ENCODE peak calls at places on chromosomes 4 and X, in ten cellular contexts. T is GM04504; H is NCI-H1092; V is activated CD8-positive, alpha-beta T cell treated with anti-CD3 and anti-CD28 coated beads for 36 hours; F is T-helper 2 cell; Y is body of pancreas; R is CD4-positive, alpha-beta T cell; G is M059J; P is BE2C; U is fibroblast of pulmonary artery. W is an unnamed sample.

GRCh38 chrX:41457618-41458192 is 10.6 kb downstream of the NYX start:
- DNase-seq in T (no peak), H (no peak), V (peak; percentile 36), F (no peak), Y (no peak), R (no peak), G (no peak), P (no peak), U (no peak), W (no peak)

GRCh38 chr4:157217708-157218107 is 2.8 kb upstream of the GRIA2 start:
- DNase-seq in T (no peak), H (peak; percentile 5), V (no peak), F (no peak), Y (no peak), R (no peak), G (peak; percentile 23), P (no peak), U (peak; percentile 52), W (no peak)

GRCh38 chr4:102217345-102217744 is 127.9 kb downstream of the SLC39A8 start:
- DNase-seq in T (no peak), H (no peak), V (no peak), F (no peak), Y (no peak), R (no peak), G (peak; percentile 49), P (no peak), U (no peak), W (no peak)

GRCh38 chr4:83644677-83645639 is 109.0 kb downstream of the GPAT3 start:
- DNase-seq in T (peak; percentile 39), H (peak; percentile 9), V (peak; percentile 46), F (no peak), Y (peak; percentile 21), R (no peak), G (peak; percentile 58), P (peak; percentile 28), U (peak; percentile 82), W (peak; percentile 48)

GRCh38 chrX:16827225-16827624 is 41.0 kb downstream of the TXLNG start:
- DNase-seq in T (no peak), H (no peak), V (no peak), F (no peak), Y (no peak), R (no peak), G (peak; percentile 45), P (no peak), U (peak; percentile 35), W (no peak)

GRCh38 chr4:39950861-39951481 is 26.7 kb downstream of the PDS5A start:
- DNase-seq in T (no peak), H (no peak), V (no peak), F (no peak), Y (no peak), R (no peak), G (no peak), P (no peak), U (no peak), W (no peak)

GRCh38 chr4:11183358-11183745 is 245.3 kb downstream of the HS3ST1 start:
- DNase-seq in T (no peak), H (no peak), V (no peak), F (no peak), Y (no peak), R (no peak), G (no peak), P (no peak), U (no peak), W (no peak)

GRCh38 chrX:130393451-130394074 is 8.1 kb upstream of the GPR119 start:
- DNase-seq in T (peak; percentile 33), H (peak; percentile 8), V (peak; percentile 4), F (no peak), Y (peak; percentile 69), R (no peak), G (peak; percentile 64), P (peak; percentile 47), U (peak; percentile 56), W (no peak)

GRCh38 chr4:102213031-102213430 is 132.3 kb downstream of the SLC39A8 start:
- DNase-seq in T (no peak), H (no peak), V (no peak), F (no peak), Y (no peak), R (no peak), G (no peak), P (no peak), U (no peak), W (no peak)

GRCh38 chrX:108494416-108495095 is 54.9 kb downstream of the COL4A5 start:
- DNase-seq in T (no peak), H (no peak), V (no peak), F (no peak), Y (no peak), R (no peak), G (no peak), P (no peak), U (peak; percentile 34), W (no peak)

GRCh38 chr4:157004279-157005161 is 32.9 kb upstream of the PDGFC start:
- DNase-seq in T (no peak), H (no peak), V (no peak), F (no peak), Y (no peak), R (no peak), G (no peak), P (no peak), U (peak; percentile 79), W (no peak)

GRCh38 chrX:105981772-105982485 is 56.6 kb downstream of the SERPINA7 start:
- DNase-seq in T (no peak), H (no peak), V (no peak), F (no peak), Y (no peak), R (no peak), G (no peak), P (no peak), U (no peak), W (no peak)

GRCh38 chr4:123478859-123479345 is 82.3 kb downstream of the SPRY1 start:
- DNase-seq in T (peak; percentile 43), H (no peak), V (peak; percentile 49), F (no peak), Y (peak; percentile 47), R (no peak), G (peak; percentile 60), P (no peak), U (peak; percentile 43), W (no peak)

W was measured in AG04450.